ENCODE peak calls at places on chromosomes 2 and 18, in six cellular contexts. J, E, C, Y, L and W are unnamed samples.

GRCh38 chr18:55585586-55586521 is 2.1 kb downstream of the TCF4 start:
- DNase-seq in J (no peak), E (no peak), C (no peak), Y (no peak), L (peak), W (no peak)

GRCh38 chr2:114929225-114929624 is 486.8 kb downstream of the DPP10 start:
- DNase-seq in J (no peak), E (no peak), C (no peak), Y (no peak), L (no peak), W (no peak)

GRCh38 chr2:224401641-224402342 is at the start of gene FAM124B:
- DNase-seq in J (no peak), E (peak), C (peak), Y (peak), L (peak), W (peak)

GRCh38 chr2:111160758-111161157 is 40.0 kb downstream of the BCL2L11 start:
- DNase-seq in J (peak), E (no peak), C (no peak), Y (no peak), L (no peak), W (no peak)

GRCh38 chr2:227884511-227884947 is 13.1 kb downstream of the DAW1 start:
- DNase-seq in J (peak), E (peak), C (no peak), Y (peak), L (no peak), W (no peak)

GRCh38 chr18:48031011-48031480 is 100.6 kb upstream of the SMAD2 start:
- DNase-seq in J (peak), E (peak), C (no peak), Y (peak), L (peak), W (no peak)

GRCh38 chr2:149597050-149598013 is 9.8 kb upstream of the MMADHC start:
- DNase-seq in J (peak), E (peak), C (no peak), Y (peak), L (peak), W (no peak)

GRCh38 chr2:85308951-85309555 is 18.7 kb downstream of the TGOLN2 start:
- DNase-seq in J (no peak), E (peak), C (no peak), Y (peak), L (peak), W (no peak)

GRCh38 chr2:119544075-119545031 is at the start of gene CFAP221:
- DNase-seq in J (peak), E (peak), C (peak), Y (peak), L (peak), W (peak)

GRCh38 chr2:227388537-227389011 is 825 bp upstream of the SCYGR1 start:
- DNase-seq in J (peak), E (no peak), C (no peak), Y (no peak), L (no peak), W (no peak)

GRCh38 chr2:47535073-47535472 is 132.1 kb downstream of the MSH2 start:
- DNase-seq in J (no peak), E (no peak), C (no peak), Y (no peak), L (no peak), W (no peak)

GRCh38 chr2:229223107-229223506 is 48.0 kb downstream of the PID1 start:
- DNase-seq in J (no peak), E (no peak), C (no peak), Y (no peak), L (no peak), W (no peak)

GRCh38 chr2:202883987-202884675 is 12.6 kb upstream of the ICA1L start:
- DNase-seq in J (peak), E (no peak), C (no peak), Y (no peak), L (no peak), W (no peak)

GRCh38 chr2:20446917-20447436 is at the start of gene RHOB:
- DNase-seq in J (peak), E (peak), C (peak), Y (peak), L (peak), W (peak)

GRCh38 chr2:240461471-240462072 is 26.1 kb downstream of the GPC1 start:
- DNase-seq in J (no peak), E (no peak), C (no peak), Y (no peak), L (peak), W (no peak)

GRCh38 chr2:62055724-62056336 is 140.1 kb upstream of the B3GNT2 start:
- DNase-seq in J (no peak), E (no peak), C (no peak), Y (no peak), L (no peak), W (no peak)

GRCh38 chr2:30663806-30664205 is 143.4 kb downstream of the CAPN13 start:
- DNase-seq in J (no peak), E (no peak), C (no peak), Y (no peak), L (no peak), W (no peak)

GRCh38 chr18:26159353-26159752 is 25.7 kb downstream of the PSMA8 start:
- DNase-seq in J (no peak), E (no peak), C (no peak), Y (no peak), L (no peak), W (no peak)

GRCh38 chr2:29349316-29350030 is 234.3 kb downstream of the CLIP4 start:
- DNase-seq in J (no peak), E (no peak), C (no peak), Y (no peak), L (no peak), W (no peak)

GRCh38 chr2:162245051-162245450 is 1.8 kb upstream of the FAP start:
- DNase-seq in J (no peak), E (no peak), C (no peak), Y (no peak), L (no peak), W (no peak)

GRCh38 chr2:12057436-12058166 is 311.2 kb downstream of the LPIN1 start:
- DNase-seq in J (no peak), E (no peak), C (no peak), Y (peak), L (no peak), W (no peak)

GRCh38 chr18:24600076-24600654 is 139.7 kb downstream of the HRH4 start:
- DNase-seq in J (peak), E (no peak), C (no peak), Y (no peak), L (no peak), W (no peak)

GRCh38 chr2:172328103-172328835 is 99.1 kb upstream of the ITGA6 start:
- DNase-seq in J (no peak), E (no peak), C (no peak), Y (no peak), L (no peak), W (no peak)

GRCh38 chr18:48493856-48494255 is 45.0 kb upstream of the CTIF start:
- DNase-seq in J (no peak), E (no peak), C (no peak), Y (no peak), L (no peak), W (no peak)

GRCh38 chr2:181978351-181979150 is 7.1 kb upstream of the PPP1R1C start:
- DNase-seq in J (no peak), E (no peak), C (no peak), Y (no peak), L (no peak), W (no peak)

GRCh38 chr18:76821875-76822509 is 365 bp upstream of the ZNF236 start:
- DNase-seq in J (peak), E (peak), C (no peak), Y (peak), L (peak), W (peak)

GRCh38 chr2:166433457-166433856 is 57.7 kb upstream of the SCN9A start:
- DNase-seq in J (no peak), E (no peak), C (no peak), Y (no peak), L (no peak), W (no peak)

GRCh38 chr2:166439078-166439477 is 55.0 kb downstream of the SCN7A start:
- DNase-seq in J (no peak), E (no peak), C (no peak), Y (no peak), L (no peak), W (no peak)

GRCh38 chr2:166436976-166437375 is 57.1 kb downstream of the SCN7A start:
- DNase-seq in J (no peak), E (no peak), C (no peak), Y (no peak), L (no peak), W (no peak)

GRCh38 chr2:166440313-166440712 is 53.7 kb downstream of the SCN7A start:
- DNase-seq in J (no peak), E (no peak), C (no peak), Y (no peak), L (no peak), W (no peak)

DNA sequence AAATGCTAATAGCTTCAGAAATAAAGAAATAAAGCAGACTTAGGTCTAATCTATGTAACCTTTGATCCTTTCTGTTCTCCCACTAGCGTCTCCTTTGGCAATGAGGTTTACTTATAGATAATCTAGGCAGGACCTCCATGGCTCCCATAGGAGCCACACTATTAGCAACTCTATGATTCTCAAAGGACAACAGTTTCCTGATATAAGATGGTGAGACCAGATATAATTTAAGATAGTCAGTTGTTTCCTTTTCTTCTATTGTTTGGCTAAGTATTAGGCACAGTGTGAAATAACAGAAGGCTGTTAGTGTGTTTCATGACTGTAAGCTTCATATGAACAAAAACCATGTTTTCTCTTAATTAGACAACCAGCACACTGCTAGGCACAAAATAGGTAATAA is 58.7 kb upstream of the SCN9A start:
- DNase-seq in J (no peak), E (no peak), C (no peak), Y (no peak), L (no peak), W (no peak)
- TF ChIP-seq CTCF in J (no peak), E (no peak), C (no peak), Y (no peak), L (no peak), W (no peak)

DNA sequence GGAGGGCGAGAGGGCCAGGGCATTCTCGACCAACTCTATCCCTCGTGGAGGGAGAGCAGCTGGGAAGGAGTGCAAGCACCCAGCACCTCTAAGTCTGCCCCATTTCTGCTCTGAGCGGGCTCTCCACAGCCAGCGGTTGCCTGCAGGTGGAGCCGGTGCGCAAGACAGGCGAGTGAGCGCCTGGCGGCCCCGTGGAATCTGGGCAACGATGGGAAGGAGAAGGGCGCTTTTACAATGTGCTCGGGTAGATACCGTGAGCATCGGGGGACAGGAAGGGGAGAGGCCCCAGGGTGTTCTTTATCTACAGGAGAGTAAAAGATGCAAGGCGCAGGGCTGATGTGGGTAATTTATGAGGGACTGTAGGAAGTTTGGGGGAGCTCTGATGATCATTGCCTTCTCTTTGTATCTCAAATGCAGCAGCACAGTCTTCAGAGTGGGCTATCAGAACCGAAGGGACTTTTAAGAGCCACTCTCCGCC is 867 bp upstream of the TTL start:
- DNase-seq in J (peak), E (peak), C (peak), Y (peak), L (peak), W (peak)
- TF ChIP-seq POLR2A in J (peak), E (no peak), C (no peak), Y (no peak), L (no peak), W (no peak)

GRCh38 chr18:50969448-50969847 is 1.6 kb downstream of the ELAC1 start:
- DNase-seq in J (no peak), E (no peak), C (no peak), Y (no peak), L (no peak), W (no peak)
- TF ChIP-seq EP300 in J (no peak), E (no peak), C (no peak), Y (no peak), L (no peak), W (no peak)

GRCh38 chr2:191947235-191947634 is 100.3 kb upstream of the CAVIN2 start:
- DNase-seq in J (no peak), E (no peak), C (no peak), Y (no peak), L (no peak), W (no peak)
- TF ChIP-seq CTCF in J (no peak), E (no peak), C (no peak), Y (no peak), L (no peak), W (no peak)

DNA sequence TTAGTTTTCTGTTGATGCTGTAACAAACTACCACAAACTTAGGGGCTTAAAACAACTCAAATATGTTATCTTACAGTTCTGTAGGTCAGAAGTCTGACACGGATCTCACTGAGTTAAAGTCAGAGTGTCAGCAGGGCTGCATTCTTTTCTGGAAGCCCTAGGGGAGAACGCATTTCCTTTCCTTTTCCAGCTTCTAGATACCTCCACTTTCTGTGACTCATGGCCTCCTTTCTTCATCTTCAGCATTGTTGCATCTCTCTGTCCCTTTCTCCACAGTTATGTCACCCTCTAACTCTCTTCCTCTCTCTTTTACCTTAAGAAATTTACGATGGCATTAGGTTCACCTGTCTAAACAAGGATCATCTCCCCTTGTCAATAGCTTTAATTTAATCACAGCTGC is 13.3 kb upstream of the PPP4R1 start:
- DNase-seq in J (no peak), E (no peak), C (peak), Y (no peak), L (no peak), W (no peak)
- TF ChIP-seq POLR2A in J (no peak), E (no peak), C (no peak), Y (no peak), L (no peak), W (no peak)